ENCODE peak calls at places on chromosomes 6 and 20, in four cellular contexts. M is fibroblast of lung; W is activated CD4-positive, CD25-positive, alpha-beta regulatory T cell treated with anti-CD3 and anti-CD28 coated beads, Interleukin-2, amount 50 U/mL, for 72 hours; Y is nephron progenitor cell. V is an unnamed sample.

GRCh38 chr6:165573671-165574070 is 89.4 kb downstream of the PDE10A start:
- DNase-seq in Y (no peak), M (peak; percentile 77), W (no peak), V (no peak)

GRCh38 chr20:63377256-63378114 is 16.3 kb upstream of the CHRNA4 start:
- DNase-seq in W (no peak), Y (peak; percentile 88), M (peak; percentile 5), V (peak; percentile 86)

GRCh38 chr6:69948479-69949114 is 82.2 kb downstream of the COL19A1 start:
- DNase-seq in M (no peak), Y (no peak), W (no peak), V (no peak)

GRCh38 chr6:107318100-107318736 is 141.1 kb downstream of the PDSS2 start:
- DNase-seq in M (peak; percentile 71), W (no peak), Y (peak; percentile 33), V (peak; percentile 82)

GRCh38 chr6:63186970-63187369 is 24.3 kb upstream of the FKBP1C start:
- DNase-seq in W (no peak), M (no peak), Y (no peak), V (no peak)

GRCh38 chr6:75204959-75205775 is 686 bp downstream of the COL12A1 start:
- DNase-seq in W (no peak), M (peak; percentile 78), Y (peak; percentile 45), V (peak; percentile 68)

GRCh38 chr20:35131953-35132352 is 15.2 kb downstream of the EDEM2 start:
- DNase-seq in W (no peak), Y (no peak), M (no peak), V (no peak)

GRCh38 chr6:121800047-121800446 is 364.6 kb downstream of the GJA1 start:
- DNase-seq in Y (no peak), W (no peak), M (no peak), V (no peak)

GRCh38 chr6:69594405-69594804 is 202.4 kb downstream of the LMBRD1 start:
- DNase-seq in M (no peak), Y (no peak), W (no peak), V (no peak)

GRCh38 chr6:116561377-116562018 is 7.9 kb downstream of the CALHM4 start:
- DNase-seq in W (peak; percentile 61), M (peak; percentile 81), Y (peak; percentile 76), V (peak; percentile 74)

GRCh38 chr20:50879649-50880550 is 51.3 kb downstream of the ADNP start:
- DNase-seq in W (no peak), Y (no peak), M (no peak), V (no peak)

GRCh38 chr20:2698186-2698817 is 5.7 kb downstream of the EBF4 start:
- DNase-seq in Y (no peak), W (no peak), M (no peak), V (no peak)

GRCh38 chr20:45340236-45340847 is 7.9 kb downstream of the SDC4 start:
- DNase-seq in W (no peak), M (no peak), Y (no peak), V (no peak)

GRCh38 chr20:39698706-39699211 is 736.6 kb downstream of the DHX35 start:
- DNase-seq in W (no peak), Y (no peak), M (no peak), V (no peak)

GRCh38 chr6:125503181-125503580 is 201.4 kb upstream of the HDDC2 start:
- DNase-seq in Y (no peak), M (no peak), W (no peak), V (peak; percentile 50)

GRCh38 chr20:44069203-44069931 is 117.6 kb downstream of the JPH2 start:
- DNase-seq in M (peak; percentile 18), Y (no peak), W (peak; percentile 69), V (no peak)

GRCh38 chr6:159973406-159973805 is 4.5 kb downstream of the IGF2R start:
- DNase-seq in M (peak; percentile 44), Y (no peak), W (no peak), V (no peak)

GRCh38 chr20:33262658-33263065 is 20.4 kb upstream of the BPIFB1 start:
- DNase-seq in W (no peak), M (peak; percentile 54), Y (peak; percentile 51), V (peak; percentile 85)

GRCh38 chr6:71290611-71291010 is 2.0 kb downstream of the OGFRL1 start:
- DNase-seq in Y (no peak), M (no peak), W (no peak), V (no peak)

GRCh38 chr6:112144145-112144926 is 56.9 kb downstream of the FAM229B start:
- DNase-seq in M (no peak), W (no peak), Y (no peak), V (no peak)

GRCh38 chr20:54611701-54612487 is 136.5 kb downstream of the DOK5 start:
- DNase-seq in Y (no peak), W (no peak), M (peak; percentile 56), V (no peak)

GRCh38 chr20:48734104-48734749 is 93.6 kb downstream of the PREX1 start:
- DNase-seq in M (no peak), Y (no peak), W (no peak), V (no peak)

GRCh38 chr20:8248051-8248450 is 116.0 kb downstream of the PLCB1 start:
- DNase-seq in Y (no peak), M (no peak), W (no peak), V (no peak)

GRCh38 chr20:32556312-32557184 is 28.6 kb downstream of the NOL4L start:
- DNase-seq in M (no peak), Y (no peak), W (no peak), V (no peak)

GRCh38 chr6:21769405-21769851 is 175.9 kb downstream of the SOX4 start:
- DNase-seq in W (no peak), M (peak; percentile 99), Y (no peak), V (peak; percentile 91)

GRCh38 chr6:16527691-16528090 is 233.6 kb downstream of the ATXN1 start:
- DNase-seq in M (no peak), Y (no peak), W (no peak), V (no peak)

GRCh38 chr6:168111911-168112310 is 32.9 kb upstream of the FRMD1 start:
- DNase-seq in M (no peak), Y (no peak), W (no peak), V (no peak)

GRCh38 chr20:35791823-35792222 is 20.0 kb downstream of the PHF20 start:
- DNase-seq in M (peak; percentile 67), Y (no peak), W (no peak), V (no peak)

GRCh38 chr6:108031968-108032367 is 42.6 kb downstream of the OSTM1 start:
- DNase-seq in W (no peak), M (no peak), Y (no peak), V (no peak)

GRCh38 chr20:50421356-50422340 is 88.5 kb upstream of the PTPN1 start:
- DNase-seq in M (no peak), W (no peak), Y (no peak), V (no peak)

GRCh38 chr20:20548527-20549266 is 163.7 kb downstream of the RALGAPA2 start:
- DNase-seq in W (no peak), M (no peak), Y (no peak), V (no peak)

GRCh38 chr20:5734559-5735137 is 15.6 kb upstream of the SHLD1 start:
- DNase-seq in W (no peak), M (peak; percentile 44), Y (no peak), V (no peak)

GRCh38 chr6:44051516-44051915 is 75.7 kb downstream of the MRPL14 start:
- DNase-seq in Y (no peak), M (peak; percentile 84), W (no peak), V (no peak)

GRCh38 chr6:64520050-64520449 is 884.4 kb downstream of the PHF3 start:
- DNase-seq in Y (no peak), M (peak; percentile 96), W (no peak), V (peak; percentile 2)

GRCh38 chr6:97674802-97675201 is 391.8 kb upstream of the MMS22L start:
- DNase-seq in W (no peak), M (peak; percentile 33), Y (no peak), V (no peak)

GRCh38 chr6:112180095-112180820 is 74.1 kb downstream of the LAMA4 start:
- DNase-seq in Y (peak; percentile 50), M (peak; percentile 93), W (no peak), V (peak; percentile 90)

GRCh38 chr6:144314003-144314485 is 28.9 kb downstream of the UTRN start:
- DNase-seq in W (no peak), M (peak; percentile 86), Y (no peak), V (no peak)

GRCh38 chr6:42846505-42846904 is 32.9 kb upstream of the RPL7L1 start:
- DNase-seq in W (peak; percentile 0), M (no peak), Y (no peak), V (no peak)

GRCh38 chr6:75403563-75403962 is 90.0 kb downstream of the FILIP1 start:
- DNase-seq in M (no peak), W (no peak), Y (no peak), V (no peak)